ENCODE peak calls at places on chromosomes 4 and X, in ten cellular contexts. One of them, this sample, is unnamed.

GRCh38 chr4:181659202-181659601 is 584.0 kb upstream of the TENM3 start:
- DNase-seq in pancreas: no peak
- DNase-seq in CD8-positive, alpha-beta memory T cell: no peak
- DNase-seq in heart right ventricle: no peak
- DNase-seq in left ventricle myocardium inferior: no peak
- DNase-seq in PC-3: no peak
- DNase-seq in CD4-positive, alpha-beta T cell: no peak
- DNase-seq in ascending aorta: no peak
- DNase-seq in psoas muscle: no peak
- DNase-seq in tibial artery: no peak
- DNase-seq in this sample: no peak

GRCh38 chrX:102746134-102746584 is 25.6 kb downstream of the GPRASP3 start:
- DNase-seq in pancreas: peak; percentile 53
- DNase-seq in CD8-positive, alpha-beta memory T cell: peak; percentile 5
- DNase-seq in heart right ventricle: peak; percentile 12
- DNase-seq in left ventricle myocardium inferior: peak; percentile 26
- DNase-seq in PC-3: no peak
- DNase-seq in CD4-positive, alpha-beta T cell: peak; percentile 32
- DNase-seq in ascending aorta: no peak
- DNase-seq in psoas muscle: peak; percentile 62
- DNase-seq in tibial artery: peak; percentile 62
- DNase-seq in this sample: no peak

GRCh38 chr4:115234405-115235093 is 121.1 kb upstream of the NDST4 start:
- DNase-seq in pancreas: no peak
- DNase-seq in CD8-positive, alpha-beta memory T cell: no peak
- DNase-seq in heart right ventricle: no peak
- DNase-seq in left ventricle myocardium inferior: no peak
- DNase-seq in PC-3: peak; percentile 42
- DNase-seq in CD4-positive, alpha-beta T cell: no peak
- DNase-seq in ascending aorta: no peak
- DNase-seq in psoas muscle: no peak
- DNase-seq in tibial artery: no peak
- DNase-seq in this sample: no peak

GRCh38 chr4:73170518-73171198 is 87.9 kb downstream of the ANKRD17 start:
- DNase-seq in pancreas: no peak
- DNase-seq in CD8-positive, alpha-beta memory T cell: no peak
- DNase-seq in heart right ventricle: no peak
- DNase-seq in left ventricle myocardium inferior: no peak
- DNase-seq in PC-3: peak; percentile 93
- DNase-seq in CD4-positive, alpha-beta T cell: no peak
- DNase-seq in ascending aorta: no peak
- DNase-seq in psoas muscle: no peak
- DNase-seq in tibial artery: no peak
- DNase-seq in this sample: peak; percentile 22

GRCh38 chr4:110667670-110668069 is 44.8 kb upstream of the PITX2 start:
- DNase-seq in pancreas: no peak
- DNase-seq in CD8-positive, alpha-beta memory T cell: no peak
- DNase-seq in heart right ventricle: no peak
- DNase-seq in left ventricle myocardium inferior: no peak
- DNase-seq in PC-3: no peak
- DNase-seq in CD4-positive, alpha-beta T cell: no peak
- DNase-seq in ascending aorta: no peak
- DNase-seq in psoas muscle: no peak
- DNase-seq in tibial artery: no peak
- DNase-seq in this sample: no peak

GRCh38 chrX:40041915-40042314 is 55.8 kb downstream of the BCOR start:
- DNase-seq in pancreas: no peak
- DNase-seq in CD8-positive, alpha-beta memory T cell: no peak
- DNase-seq in heart right ventricle: no peak
- DNase-seq in left ventricle myocardium inferior: no peak
- DNase-seq in PC-3: no peak
- DNase-seq in CD4-positive, alpha-beta T cell: no peak
- DNase-seq in ascending aorta: peak; percentile 11
- DNase-seq in psoas muscle: no peak
- DNase-seq in tibial artery: no peak
- DNase-seq in this sample: no peak

GRCh38 chrX:100408643-100409315 is 1.3 kb downstream of the PCDH19 start:
- DNase-seq in pancreas: peak; percentile 8
- DNase-seq in CD8-positive, alpha-beta memory T cell: no peak
- DNase-seq in heart right ventricle: no peak
- DNase-seq in left ventricle myocardium inferior: no peak
- DNase-seq in PC-3: no peak
- DNase-seq in CD4-positive, alpha-beta T cell: no peak
- DNase-seq in ascending aorta: no peak
- DNase-seq in psoas muscle: no peak
- DNase-seq in tibial artery: no peak
- DNase-seq in this sample: no peak

GRCh38 chr4:143443728-143444127 is 69.8 kb upstream of the SMARCA5 start:
- DNase-seq in pancreas: no peak
- DNase-seq in CD8-positive, alpha-beta memory T cell: no peak
- DNase-seq in heart right ventricle: no peak
- DNase-seq in left ventricle myocardium inferior: no peak
- DNase-seq in PC-3: no peak
- DNase-seq in CD4-positive, alpha-beta T cell: no peak
- DNase-seq in ascending aorta: no peak
- DNase-seq in psoas muscle: no peak
- DNase-seq in tibial artery: no peak
- DNase-seq in this sample: no peak

GRCh38 chrX:53445977-53446376 is 11.8 kb upstream of the HSD17B10 start:
- DNase-seq in pancreas: peak; percentile 32
- DNase-seq in CD8-positive, alpha-beta memory T cell: peak; percentile 22
- DNase-seq in heart right ventricle: no peak
- DNase-seq in left ventricle myocardium inferior: no peak
- DNase-seq in PC-3: peak; percentile 64
- DNase-seq in CD4-positive, alpha-beta T cell: peak; percentile 48
- DNase-seq in ascending aorta: no peak
- DNase-seq in psoas muscle: peak; percentile 51
- DNase-seq in tibial artery: no peak
- DNase-seq in this sample: no peak

GRCh38 chrX:129585691-129586090 is 45.6 kb downstream of the OCRL start:
- DNase-seq in pancreas: no peak
- DNase-seq in CD8-positive, alpha-beta memory T cell: no peak
- DNase-seq in heart right ventricle: no peak
- DNase-seq in left ventricle myocardium inferior: no peak
- DNase-seq in PC-3: no peak
- DNase-seq in CD4-positive, alpha-beta T cell: no peak
- DNase-seq in ascending aorta: no peak
- DNase-seq in psoas muscle: no peak
- DNase-seq in tibial artery: no peak
- DNase-seq in this sample: no peak

GRCh38 chrX:47241201-47242011 is 8.6 kb downstream of the USP11 start:
- DNase-seq in pancreas: no peak
- DNase-seq in CD8-positive, alpha-beta memory T cell: no peak
- DNase-seq in heart right ventricle: no peak
- DNase-seq in left ventricle myocardium inferior: no peak
- DNase-seq in PC-3: no peak
- DNase-seq in CD4-positive, alpha-beta T cell: no peak
- DNase-seq in ascending aorta: peak; percentile 56
- DNase-seq in psoas muscle: no peak
- DNase-seq in tibial artery: no peak
- DNase-seq in this sample: no peak

GRCh38 chr4:80202190-80202711 is 4.9 kb downstream of the PRDM8 start:
- DNase-seq in pancreas: peak; percentile 83
- DNase-seq in CD8-positive, alpha-beta memory T cell: peak; percentile 68
- DNase-seq in heart right ventricle: peak; percentile 81
- DNase-seq in left ventricle myocardium inferior: peak; percentile 88
- DNase-seq in PC-3: peak; percentile 32
- DNase-seq in CD4-positive, alpha-beta T cell: peak; percentile 83
- DNase-seq in ascending aorta: peak; percentile 89
- DNase-seq in psoas muscle: peak; percentile 91
- DNase-seq in tibial artery: peak; percentile 91
- DNase-seq in this sample: no peak

GRCh38 chr4:182231080-182231479 is 12.1 kb upstream of the TENM3 start:
- DNase-seq in pancreas: no peak
- DNase-seq in CD8-positive, alpha-beta memory T cell: no peak
- DNase-seq in heart right ventricle: no peak
- DNase-seq in left ventricle myocardium inferior: no peak
- DNase-seq in PC-3: no peak
- DNase-seq in CD4-positive, alpha-beta T cell: no peak
- DNase-seq in ascending aorta: no peak
- DNase-seq in psoas muscle: no peak
- DNase-seq in tibial artery: no peak
- DNase-seq in this sample: no peak

GRCh38 chr4:153432971-153433752 is 33.0 kb upstream of the TMEM131L start:
- DNase-seq in pancreas: peak; percentile 76
- DNase-seq in CD8-positive, alpha-beta memory T cell: peak; percentile 51
- DNase-seq in heart right ventricle: peak; percentile 55
- DNase-seq in left ventricle myocardium inferior: peak; percentile 26
- DNase-seq in PC-3: peak; percentile 91
- DNase-seq in CD4-positive, alpha-beta T cell: peak; percentile 53
- DNase-seq in ascending aorta: peak; percentile 75
- DNase-seq in psoas muscle: peak; percentile 59
- DNase-seq in tibial artery: peak; percentile 76
- DNase-seq in this sample: peak; percentile 46

GRCh38 chr4:168076989-168077725 is 15.2 kb upstream of the ANXA10 start:
- DNase-seq in pancreas: peak; percentile 47
- DNase-seq in CD8-positive, alpha-beta memory T cell: no peak
- DNase-seq in heart right ventricle: peak; percentile 36
- DNase-seq in left ventricle myocardium inferior: no peak
- DNase-seq in PC-3: peak; percentile 85
- DNase-seq in CD4-positive, alpha-beta T cell: peak; percentile 32
- DNase-seq in ascending aorta: peak; percentile 62
- DNase-seq in psoas muscle: no peak
- DNase-seq in tibial artery: no peak
- DNase-seq in this sample: no peak

GRCh38 chrX:16882702-16883486 is 12.7 kb upstream of the RBBP7 start:
- DNase-seq in pancreas: peak; percentile 60
- DNase-seq in CD8-positive, alpha-beta memory T cell: peak; percentile 58
- DNase-seq in heart right ventricle: peak; percentile 47
- DNase-seq in left ventricle myocardium inferior: peak; percentile 50
- DNase-seq in PC-3: peak; percentile 85
- DNase-seq in CD4-positive, alpha-beta T cell: peak; percentile 68
- DNase-seq in ascending aorta: peak; percentile 84
- DNase-seq in psoas muscle: peak; percentile 77
- DNase-seq in tibial artery: peak; percentile 75
- DNase-seq in this sample: no peak

GRCh38 chr4:122584517-122584916 is 36.3 kb downstream of the IL21 start:
- DNase-seq in pancreas: no peak
- DNase-seq in CD8-positive, alpha-beta memory T cell: no peak
- DNase-seq in heart right ventricle: no peak
- DNase-seq in left ventricle myocardium inferior: no peak
- DNase-seq in PC-3: peak; percentile 64
- DNase-seq in CD4-positive, alpha-beta T cell: no peak
- DNase-seq in ascending aorta: no peak
- DNase-seq in psoas muscle: no peak
- DNase-seq in tibial artery: no peak
- DNase-seq in this sample: peak; percentile 34

GRCh38 chr4:150493846-150494245 is 88.1 kb upstream of the MAB21L2 start:
- DNase-seq in pancreas: no peak
- DNase-seq in CD8-positive, alpha-beta memory T cell: no peak
- DNase-seq in heart right ventricle: no peak
- DNase-seq in left ventricle myocardium inferior: no peak
- DNase-seq in PC-3: no peak
- DNase-seq in CD4-positive, alpha-beta T cell: no peak
- DNase-seq in ascending aorta: no peak
- DNase-seq in psoas muscle: no peak
- DNase-seq in tibial artery: no peak
- DNase-seq in this sample: no peak
- H3K27ac ChIP-seq in pancreas: no peak overlapping the region
- H3K27ac ChIP-seq in CD8-positive, alpha-beta memory T cell: no peak overlapping the region
- H3K27ac ChIP-seq in heart right ventricle: no peak overlapping the region
- H3K27ac ChIP-seq in left ventricle myocardium inferior: no peak overlapping the region
- H3K27ac ChIP-seq in PC-3: no peak overlapping the region
- H3K27ac ChIP-seq in CD4-positive, alpha-beta T cell: no peak overlapping the region
- H3K27ac ChIP-seq in ascending aorta: no peak overlapping the region
- H3K27ac ChIP-seq in psoas muscle: no peak overlapping the region
- H3K27ac ChIP-seq in tibial artery: no peak overlapping the region
- H3K27ac ChIP-seq in this sample: peak overlapping the region; percentile 14

GRCh38 chr4:176775326-176775725 is 17.4 kb downstream of the VEGFC start:
- DNase-seq in pancreas: no peak
- DNase-seq in CD8-positive, alpha-beta memory T cell: no peak
- DNase-seq in heart right ventricle: no peak
- DNase-seq in left ventricle myocardium inferior: no peak
- DNase-seq in PC-3: peak; percentile 37
- DNase-seq in CD4-positive, alpha-beta T cell: no peak
- DNase-seq in ascending aorta: no peak
- DNase-seq in psoas muscle: no peak
- DNase-seq in tibial artery: no peak
- DNase-seq in this sample: no peak
- H3K27ac ChIP-seq in pancreas: no peak overlapping the region
- H3K27ac ChIP-seq in CD8-positive, alpha-beta memory T cell: no peak overlapping the region
- H3K27ac ChIP-seq in heart right ventricle: no peak overlapping the region
- H3K27ac ChIP-seq in left ventricle myocardium inferior: no peak overlapping the region
- H3K27ac ChIP-seq in PC-3: peak overlapping the region; percentile 12
- H3K27ac ChIP-seq in CD4-positive, alpha-beta T cell: no peak overlapping the region
- H3K27ac ChIP-seq in ascending aorta: no peak overlapping the region
- H3K27ac ChIP-seq in psoas muscle: no peak overlapping the region
- H3K27ac ChIP-seq in tibial artery: no peak overlapping the region
- H3K27ac ChIP-seq in this sample: peak overlapping the region; percentile 89

GRCh38 chrX:154531626-154532025 is 15.0 kb downstream of the G6PD start:
- DNase-seq in pancreas: no peak
- DNase-seq in CD8-positive, alpha-beta memory T cell: no peak
- DNase-seq in heart right ventricle: no peak
- DNase-seq in left ventricle myocardium inferior: no peak
- DNase-seq in PC-3: no peak
- DNase-seq in CD4-positive, alpha-beta T cell: no peak
- DNase-seq in ascending aorta: peak; percentile 85
- DNase-seq in psoas muscle: no peak
- DNase-seq in tibial artery: peak; percentile 84
- DNase-seq in this sample: no peak
- H3K27ac ChIP-seq in pancreas: no peak overlapping the region
- H3K27ac ChIP-seq in CD8-positive, alpha-beta memory T cell: no peak overlapping the region
- H3K27ac ChIP-seq in heart right ventricle: no peak overlapping the region
- H3K27ac ChIP-seq in left ventricle myocardium inferior: no peak overlapping the region
- H3K27ac ChIP-seq in PC-3: no peak overlapping the region
- H3K27ac ChIP-seq in CD4-positive, alpha-beta T cell: no peak overlapping the region
- H3K27ac ChIP-seq in ascending aorta: peak overlapping the region; percentile 60
- H3K27ac ChIP-seq in psoas muscle: no peak overlapping the region
- H3K27ac ChIP-seq in tibial artery: peak overlapping the region; percentile 65
- H3K27ac ChIP-seq in this sample: no peak overlapping the region

GRCh38 chr4:40844261-40844660 is 94.5 kb downstream of the NSUN7 start:
- DNase-seq in pancreas: no peak
- DNase-seq in CD8-positive, alpha-beta memory T cell: no peak
- DNase-seq in heart right ventricle: no peak
- DNase-seq in left ventricle myocardium inferior: no peak
- DNase-seq in PC-3: no peak
- DNase-seq in CD4-positive, alpha-beta T cell: no peak
- DNase-seq in ascending aorta: no peak
- DNase-seq in psoas muscle: no peak
- DNase-seq in tibial artery: peak; percentile 3
- DNase-seq in this sample: no peak

GRCh38 chr4:40843696-40844095 is 93.9 kb downstream of the NSUN7 start:
- DNase-seq in pancreas: no peak
- DNase-seq in CD8-positive, alpha-beta memory T cell: peak; percentile 10
- DNase-seq in heart right ventricle: no peak
- DNase-seq in left ventricle myocardium inferior: no peak
- DNase-seq in PC-3: no peak
- DNase-seq in CD4-positive, alpha-beta T cell: no peak
- DNase-seq in ascending aorta: no peak
- DNase-seq in psoas muscle: no peak
- DNase-seq in tibial artery: peak; percentile 25
- DNase-seq in this sample: no peak

GRCh38 chr4:40840985-40841571 is 91.3 kb downstream of the NSUN7 start:
- DNase-seq in pancreas: peak; percentile 57
- DNase-seq in CD8-positive, alpha-beta memory T cell: peak; percentile 35
- DNase-seq in heart right ventricle: peak; percentile 71
- DNase-seq in left ventricle myocardium inferior: peak; percentile 64
- DNase-seq in PC-3: peak; percentile 85
- DNase-seq in CD4-positive, alpha-beta T cell: peak; percentile 70
- DNase-seq in ascending aorta: peak; percentile 91
- DNase-seq in psoas muscle: peak; percentile 85
- DNase-seq in tibial artery: peak; percentile 84
- DNase-seq in this sample: peak; percentile 44

GRCh38 chr4:40842318-40842717 is 92.6 kb downstream of the NSUN7 start:
- DNase-seq in pancreas: no peak
- DNase-seq in CD8-positive, alpha-beta memory T cell: no peak
- DNase-seq in heart right ventricle: peak; percentile 29
- DNase-seq in left ventricle myocardium inferior: no peak
- DNase-seq in PC-3: no peak
- DNase-seq in CD4-positive, alpha-beta T cell: no peak
- DNase-seq in ascending aorta: no peak
- DNase-seq in psoas muscle: peak; percentile 86
- DNase-seq in tibial artery: no peak
- DNase-seq in this sample: no peak

GRCh38 chr4:40842725-40843401 is 93.1 kb downstream of the NSUN7 start:
- DNase-seq in pancreas: no peak
- DNase-seq in CD8-positive, alpha-beta memory T cell: no peak
- DNase-seq in heart right ventricle: no peak
- DNase-seq in left ventricle myocardium inferior: no peak
- DNase-seq in PC-3: no peak
- DNase-seq in CD4-positive, alpha-beta T cell: no peak
- DNase-seq in ascending aorta: no peak
- DNase-seq in psoas muscle: no peak
- DNase-seq in tibial artery: no peak
- DNase-seq in this sample: no peak
- H3K27ac ChIP-seq in pancreas: no peak overlapping the region
- H3K27ac ChIP-seq in CD8-positive, alpha-beta memory T cell: no peak overlapping the region
- H3K27ac ChIP-seq in heart right ventricle: peak overlapping the region; percentile 78
- H3K27ac ChIP-seq in left ventricle myocardium inferior: peak overlapping the region; percentile 57
- H3K27ac ChIP-seq in PC-3: no peak overlapping the region
- H3K27ac ChIP-seq in CD4-positive, alpha-beta T cell: no peak overlapping the region
- H3K27ac ChIP-seq in ascending aorta: no peak overlapping the region
- H3K27ac ChIP-seq in psoas muscle: peak overlapping the region; percentile 87
- H3K27ac ChIP-seq in tibial artery: no peak overlapping the region
- H3K27ac ChIP-seq in this sample: no peak overlapping the region